ENCODE peak calls at places on chromosomes 4 and X, in five cellular contexts. One of them, this sample, is unnamed. For H3K4me1, the result is how much of the 10 kb centered on the place peaks cover.

GRCh38 chr4:128636906-128637305 is 172.6 kb upstream of the JADE1 start:
- DNase-seq in body of pancreas: no peak
- DNase-seq in ascending aorta: no peak
- DNase-seq in CD8-positive, alpha-beta memory T cell: no peak
- DNase-seq in A549: no peak
- DNase-seq in this sample: no peak

GRCh38 chrX:71911731-71912050 is 1.0 kb downstream of the NHSL2 start:
- DNase-seq in body of pancreas: no peak
- DNase-seq in CD8-positive, alpha-beta memory T cell: no peak
- DNase-seq in A549: no peak
- DNase-seq in ascending aorta: no peak
- DNase-seq in this sample: no peak

GRCh38 chr4:23084559-23085248 is 392.0 kb downstream of the GBA3 start:
- DNase-seq in CD8-positive, alpha-beta memory T cell: no peak
- DNase-seq in ascending aorta: no peak
- DNase-seq in body of pancreas: no peak
- DNase-seq in A549: peak
- DNase-seq in this sample: no peak

GRCh38 chrX:73916931-73917657 is 354.1 kb downstream of the CHIC1 start:
- DNase-seq in CD8-positive, alpha-beta memory T cell: no peak
- DNase-seq in ascending aorta: no peak
- DNase-seq in A549: peak
- DNase-seq in body of pancreas: no peak
- DNase-seq in this sample: no peak

GRCh38 chrX:119729408-119730201 is 28.8 kb upstream of the SOWAHD start:
- DNase-seq in ascending aorta: no peak
- DNase-seq in A549: peak
- DNase-seq in CD8-positive, alpha-beta memory T cell: peak
- DNase-seq in body of pancreas: peak
- DNase-seq in this sample: no peak

GRCh38 chr4:90039122-90039521 is 88.1 kb upstream of the CCSER1 start:
- DNase-seq in A549: no peak
- DNase-seq in CD8-positive, alpha-beta memory T cell: no peak
- DNase-seq in body of pancreas: no peak
- DNase-seq in ascending aorta: no peak
- DNase-seq in this sample: no peak

GRCh38 chrX:48461830-48462229 is 8.2 kb downstream of the SLC38A5 start:
- DNase-seq in CD8-positive, alpha-beta memory T cell: no peak
- DNase-seq in A549: no peak
- DNase-seq in ascending aorta: no peak
- DNase-seq in body of pancreas: no peak
- DNase-seq in this sample: no peak

GRCh38 chr4:53923921-53924320 is 140.5 kb downstream of the CHIC2 start:
- DNase-seq in CD8-positive, alpha-beta memory T cell: no peak
- DNase-seq in ascending aorta: no peak
- DNase-seq in body of pancreas: no peak
- DNase-seq in A549: no peak
- DNase-seq in this sample: no peak

GRCh38 chrX:1093586-1094538 is 118.6 kb downstream of the CRLF2 start:
- DNase-seq in A549: no peak
- DNase-seq in ascending aorta: no peak
- DNase-seq in body of pancreas: no peak
- DNase-seq in CD8-positive, alpha-beta memory T cell: no peak
- DNase-seq in this sample: no peak

GRCh38 chr4:73707918-73708577 is 32.3 kb upstream of the CXCL8 start:
- DNase-seq in A549: peak
- DNase-seq in ascending aorta: peak
- DNase-seq in CD8-positive, alpha-beta memory T cell: no peak
- DNase-seq in body of pancreas: peak
- DNase-seq in this sample: no peak

GRCh38 chr4:20889901-20890300 is 189.6 kb downstream of the PACRGL start:
- DNase-seq in ascending aorta: no peak
- DNase-seq in body of pancreas: no peak
- DNase-seq in CD8-positive, alpha-beta memory T cell: no peak
- DNase-seq in A549: no peak
- DNase-seq in this sample: no peak

GRCh38 chr4:174352405-174352804 is 68.7 kb downstream of the CEP44 start:
- DNase-seq in A549: no peak
- DNase-seq in CD8-positive, alpha-beta memory T cell: no peak
- DNase-seq in body of pancreas: no peak
- DNase-seq in ascending aorta: no peak
- DNase-seq in this sample: no peak

GRCh38 chr4:118307619-118308018 is 45.2 kb downstream of the PRSS12 start:
- DNase-seq in A549: no peak
- DNase-seq in body of pancreas: no peak
- DNase-seq in CD8-positive, alpha-beta memory T cell: no peak
- DNase-seq in ascending aorta: no peak
- DNase-seq in this sample: no peak

GRCh38 chrX:66039916-66040315 is at the start of gene VSIG4:
- DNase-seq in ascending aorta: no peak
- DNase-seq in A549: no peak
- DNase-seq in body of pancreas: no peak
- DNase-seq in CD8-positive, alpha-beta memory T cell: no peak
- DNase-seq in this sample: no peak

GRCh38 chr4:177441061-177441802 is 1.0 kb downstream of the AGA start:
- DNase-seq in CD8-positive, alpha-beta memory T cell: peak
- DNase-seq in body of pancreas: no peak
- DNase-seq in A549: peak
- DNase-seq in ascending aorta: no peak
- DNase-seq in this sample: no peak

GRCh38 chr4:23276076-23276475 is 583.3 kb downstream of the GBA3 start:
- DNase-seq in CD8-positive, alpha-beta memory T cell: no peak
- DNase-seq in ascending aorta: no peak
- DNase-seq in body of pancreas: no peak
- DNase-seq in A549: no peak
- DNase-seq in this sample: no peak

GRCh38 chrX:118730500-118731247 is 3.3 kb downstream of the IL13RA1 start:
- DNase-seq in CD8-positive, alpha-beta memory T cell: no peak
- DNase-seq in ascending aorta: no peak
- DNase-seq in body of pancreas: no peak
- DNase-seq in A549: no peak
- DNase-seq in this sample: no peak

GRCh38 chrX:74656079-74656745 is 41.8 kb upstream of the RLIM start:
- DNase-seq in ascending aorta: no peak
- DNase-seq in body of pancreas: no peak
- DNase-seq in A549: no peak
- DNase-seq in CD8-positive, alpha-beta memory T cell: no peak
- DNase-seq in this sample: no peak

GRCh38 chr4:26858035-26858918 is 2.4 kb upstream of the STIM2 start:
- DNase-seq in A549: no peak
- DNase-seq in body of pancreas: no peak
- DNase-seq in CD8-positive, alpha-beta memory T cell: no peak
- DNase-seq in ascending aorta: no peak
- DNase-seq in this sample: no peak

GRCh38 chr4:139933104-139933503 is 220.9 kb downstream of the MAML3 start:
- DNase-seq in body of pancreas: no peak
- DNase-seq in A549: no peak
- DNase-seq in ascending aorta: no peak
- DNase-seq in CD8-positive, alpha-beta memory T cell: no peak
- DNase-seq in this sample: no peak

GRCh38 chr4:72319596-72319995 is 249.4 kb downstream of the ADAMTS3 start:
- DNase-seq in ascending aorta: no peak
- DNase-seq in CD8-positive, alpha-beta memory T cell: no peak
- DNase-seq in A549: no peak
- DNase-seq in body of pancreas: no peak
- DNase-seq in this sample: no peak

GRCh38 chrX:85375333-85375738 is 4.1 kb downstream of the POF1B start:
- DNase-seq in A549: peak
- DNase-seq in CD8-positive, alpha-beta memory T cell: no peak
- DNase-seq in body of pancreas: peak
- DNase-seq in ascending aorta: no peak
- DNase-seq in this sample: no peak

GRCh38 chr4:55125087-55125721 is at the start of gene KDR:
- DNase-seq in body of pancreas: peak
- DNase-seq in CD8-positive, alpha-beta memory T cell: no peak
- DNase-seq in ascending aorta: no peak
- DNase-seq in A549: no peak
- DNase-seq in this sample: peak

GRCh38 chr4:84338367-84338766 is 160.7 kb downstream of the NKX6-1 start:
- DNase-seq in CD8-positive, alpha-beta memory T cell: no peak
- DNase-seq in A549: no peak
- DNase-seq in body of pancreas: no peak
- DNase-seq in ascending aorta: no peak
- DNase-seq in this sample: no peak

GRCh38 chrX:110846071-110846470 is 50.5 kb upstream of the CHRDL1 start:
- DNase-seq in CD8-positive, alpha-beta memory T cell: no peak
- DNase-seq in body of pancreas: no peak
- DNase-seq in A549: no peak
- DNase-seq in ascending aorta: no peak
- DNase-seq in this sample: no peak

GRCh38 chr4:152896819-152897218 is 39.3 kb upstream of the FHDC1 start:
- DNase-seq in CD8-positive, alpha-beta memory T cell: no peak
- DNase-seq in A549: no peak
- DNase-seq in body of pancreas: no peak
- DNase-seq in ascending aorta: no peak
- DNase-seq in this sample: no peak

GRCh38 chrX:42992199-42992943 is 214.4 kb upstream of the PPP1R2C start:
- DNase-seq in body of pancreas: no peak
- DNase-seq in A549: peak
- DNase-seq in CD8-positive, alpha-beta memory T cell: no peak
- DNase-seq in ascending aorta: no peak
- DNase-seq in this sample: no peak

GRCh38 chrX:103215768-103216085 is 819 bp downstream of the BEX4 start:
- DNase-seq in ascending aorta: no peak
- DNase-seq in A549: no peak
- DNase-seq in body of pancreas: no peak
- DNase-seq in CD8-positive, alpha-beta memory T cell: no peak
- DNase-seq in this sample: no peak

GRCh38 chr4:101682946-101683345 is 107.6 kb upstream of the BANK1 start:
- DNase-seq in CD8-positive, alpha-beta memory T cell: no peak
- DNase-seq in ascending aorta: no peak
- DNase-seq in A549: no peak
- DNase-seq in body of pancreas: no peak
- DNase-seq in this sample: no peak

GRCh38 chr4:150235795-150236385 is 157.6 kb downstream of the DCLK2 start:
- DNase-seq in body of pancreas: no peak
- DNase-seq in CD8-positive, alpha-beta memory T cell: no peak
- DNase-seq in A549: no peak
- DNase-seq in ascending aorta: no peak
- DNase-seq in this sample: no peak

GRCh38 chr4:107800058-107800457 is 24.7 kb upstream of the SGMS2 start:
- DNase-seq in ascending aorta: no peak
- DNase-seq in body of pancreas: no peak
- DNase-seq in A549: no peak
- DNase-seq in CD8-positive, alpha-beta memory T cell: no peak
- DNase-seq in this sample: peak

GRCh38 chrX:115367455-115367854 is 77.9 kb downstream of the LUZP4 start:
- DNase-seq in body of pancreas: no peak
- DNase-seq in A549: no peak
- DNase-seq in ascending aorta: no peak
- DNase-seq in CD8-positive, alpha-beta memory T cell: no peak
- DNase-seq in this sample: no peak

GRCh38 chrX:51148848-51149247 is 183.8 kb upstream of the NUDT10 start:
- DNase-seq in A549: peak
- DNase-seq in CD8-positive, alpha-beta memory T cell: no peak
- DNase-seq in ascending aorta: no peak
- DNase-seq in body of pancreas: no peak
- DNase-seq in this sample: no peak

GRCh38 chr4:104487105-104487504 is 7.6 kb downstream of the CXXC4 start:
- DNase-seq in A549: no peak
- DNase-seq in ascending aorta: no peak
- DNase-seq in CD8-positive, alpha-beta memory T cell: no peak
- DNase-seq in body of pancreas: peak
- DNase-seq in this sample: no peak

GRCh38 chrX:24149346-24150050 is at the start of gene ZFX:
- DNase-seq in CD8-positive, alpha-beta memory T cell: peak
- DNase-seq in body of pancreas: peak
- DNase-seq in ascending aorta: no peak
- DNase-seq in A549: peak
- DNase-seq in this sample: peak
- H3K4me1 ChIP-seq in CD8-positive, alpha-beta memory T cell: under half
- H3K4me1 ChIP-seq in body of pancreas: under half
- H3K4me1 ChIP-seq in ascending aorta: under half
- H3K4me1 ChIP-seq in A549: half or more
- H3K4me1 ChIP-seq in this sample: under half

GRCh38 chr4:181671672-181672071 is 571.5 kb upstream of the TENM3 start:
- DNase-seq in body of pancreas: no peak
- DNase-seq in CD8-positive, alpha-beta memory T cell: no peak
- DNase-seq in ascending aorta: no peak
- DNase-seq in A549: no peak
- DNase-seq in this sample: no peak
- H3K4me1 ChIP-seq in body of pancreas: under half
- H3K4me1 ChIP-seq in CD8-positive, alpha-beta memory T cell: under half
- H3K4me1 ChIP-seq in ascending aorta: under half
- H3K4me1 ChIP-seq in A549: under half
- H3K4me1 ChIP-seq in this sample: under half

GRCh38 chr4:87024181-87024580 is 89.4 kb downstream of the AFF1 start:
- DNase-seq in A549: no peak
- DNase-seq in body of pancreas: no peak
- DNase-seq in ascending aorta: no peak
- DNase-seq in CD8-positive, alpha-beta memory T cell: no peak
- DNase-seq in this sample: no peak
- H3K4me1 ChIP-seq in A549: half or more
- H3K4me1 ChIP-seq in body of pancreas: half or more
- H3K4me1 ChIP-seq in ascending aorta: under half
- H3K4me1 ChIP-seq in CD8-positive, alpha-beta memory T cell: under half
- H3K4me1 ChIP-seq in this sample: under half

GRCh38 chrX:88988796-88989195 is 241.8 kb downstream of the CPXCR1 start:
- DNase-seq in A549: no peak
- DNase-seq in CD8-positive, alpha-beta memory T cell: no peak
- DNase-seq in body of pancreas: no peak
- DNase-seq in ascending aorta: no peak
- DNase-seq in this sample: no peak
- H3K4me1 ChIP-seq in A549: under half
- H3K4me1 ChIP-seq in CD8-positive, alpha-beta memory T cell: under half
- H3K4me1 ChIP-seq in body of pancreas: under half
- H3K4me1 ChIP-seq in ascending aorta: under half
- H3K4me1 ChIP-seq in this sample: under half

GRCh38 chr4:69830529-69831269 is 29.2 kb downstream of the SULT1E1 start:
- DNase-seq in CD8-positive, alpha-beta memory T cell: no peak
- DNase-seq in body of pancreas: peak
- DNase-seq in ascending aorta: no peak
- DNase-seq in A549: peak
- DNase-seq in this sample: peak

GRCh38 chr4:69829678-69830077 is 30.3 kb downstream of the SULT1E1 start:
- DNase-seq in A549: no peak
- DNase-seq in ascending aorta: no peak
- DNase-seq in body of pancreas: no peak
- DNase-seq in CD8-positive, alpha-beta memory T cell: no peak
- DNase-seq in this sample: no peak

GRCh38 chr4:69831270-69831627 is 28.7 kb downstream of the SULT1E1 start:
- DNase-seq in body of pancreas: no peak
- DNase-seq in A549: no peak
- DNase-seq in CD8-positive, alpha-beta memory T cell: no peak
- DNase-seq in ascending aorta: no peak
- DNase-seq in this sample: no peak

GRCh38 chr4:69831646-69832325 is 28.2 kb downstream of the SULT1E1 start:
- DNase-seq in A549: no peak
- DNase-seq in ascending aorta: no peak
- DNase-seq in CD8-positive, alpha-beta memory T cell: no peak
- DNase-seq in body of pancreas: no peak
- DNase-seq in this sample: peak

GRCh38 chr4:69828828-69829227 is 31.1 kb downstream of the SULT1E1 start:
- DNase-seq in ascending aorta: no peak
- DNase-seq in body of pancreas: no peak
- DNase-seq in A549: no peak
- DNase-seq in CD8-positive, alpha-beta memory T cell: no peak
- DNase-seq in this sample: no peak
- H3K4me1 ChIP-seq in ascending aorta: under half
- H3K4me1 ChIP-seq in body of pancreas: under half
- H3K4me1 ChIP-seq in A549: under half
- H3K4me1 ChIP-seq in CD8-positive, alpha-beta memory T cell: under half
- H3K4me1 ChIP-seq in this sample: under half